ENCODE peak calls at places on chromosomes 5 and 9, in ten cellular contexts. Q, F, O, C, A, I, N, P, B and Z are unnamed samples.

GRCh38 chr5:6723901-6724300 is 10.7 kb downstream of the TENT4A start:
- DNase-seq in Q (no peak), F (no peak), O (no peak), C (no peak), A (no peak), I (no peak), N (no peak), P (no peak), B (no peak), Z (no peak)

GRCh38 chr5:17267099-17267498 is 49.7 kb downstream of the BASP1 start:
- DNase-seq in Q (no peak), F (no peak), O (no peak), C (peak; percentile 65), A (no peak), I (no peak), N (no peak), P (no peak), B (no peak), Z (no peak)

GRCh38 chr5:83368317-83368716 is 103.2 kb upstream of the VCAN start:
- DNase-seq in Q (no peak), F (no peak), O (peak; percentile 15), C (peak; percentile 88), A (peak; percentile 35), I (no peak), N (peak; percentile 11), P (peak; percentile 65), B (no peak), Z (no peak)

GRCh38 chr5:170945275-170945674 is 83.5 kb downstream of the RANBP17 start:
- DNase-seq in Q (no peak), F (no peak), O (no peak), C (no peak), A (no peak), I (no peak), N (no peak), P (peak; percentile 74), B (no peak), Z (no peak)

GRCh38 chr9:106864533-106865143 is 1.7 kb downstream of the ZNF462 start:
- DNase-seq in Q (no peak), F (no peak), O (peak; percentile 15), C (peak; percentile 43), A (peak; percentile 61), I (no peak), N (no peak), P (peak; percentile 74), B (no peak), Z (peak; percentile 29)

GRCh38 chr9:121662359-121662758 is 10.9 kb downstream of the DAB2IP start:
- DNase-seq in Q (no peak), F (no peak), O (no peak), C (no peak), A (no peak), I (no peak), N (no peak), P (no peak), B (no peak), Z (no peak)

GRCh38 chr5:56525117-56525516 is 290.2 kb upstream of the MAP3K1 start:
- DNase-seq in Q (no peak), F (no peak), O (no peak), C (peak; percentile 56), A (no peak), I (no peak), N (no peak), P (peak; percentile 88), B (no peak), Z (no peak)

GRCh38 chr5:174335682-174336364 is 290.3 kb downstream of the NSG2 start:
- DNase-seq in Q (no peak), F (no peak), O (no peak), C (no peak), A (no peak), I (no peak), N (no peak), P (no peak), B (no peak), Z (no peak)

GRCh38 chr9:130938652-130939404 is at the start of gene FIBCD1:
- DNase-seq in Q (no peak), F (peak; percentile 66), O (no peak), C (peak; percentile 34), A (peak; percentile 35), I (no peak), N (no peak), P (no peak), B (no peak), Z (peak; percentile 93)

GRCh38 chr9:71131145-71131544 is 9.7 kb upstream of the TRPM3 start:
- DNase-seq in Q (no peak), F (no peak), O (no peak), C (no peak), A (no peak), I (no peak), N (no peak), P (no peak), B (no peak), Z (no peak)

GRCh38 chr5:14108170-14108996 is 34.8 kb upstream of the TRIO start:
- DNase-seq in Q (peak; percentile 44), F (peak; percentile 72), O (peak; percentile 47), C (peak; percentile 91), A (peak; percentile 89), I (peak; percentile 65), N (peak; percentile 59), P (peak; percentile 73), B (peak; percentile 53), Z (peak; percentile 70)

GRCh38 chr9:84121991-84122523 is 141.5 kb downstream of the RMI1 start:
- DNase-seq in Q (no peak), F (no peak), O (no peak), C (peak; percentile 65), A (peak; percentile 77), I (no peak), N (no peak), P (no peak), B (no peak), Z (no peak)

GRCh38 chr5:174383196-174384178 is 338.0 kb downstream of the NSG2 start:
- DNase-seq in Q (no peak), F (no peak), O (no peak), C (peak; percentile 19), A (no peak), I (no peak), N (peak; percentile 33), P (peak; percentile 22), B (no peak), Z (no peak)

GRCh38 chr9:109335929-109336328 is 15.1 kb upstream of the EPB41L4B start:
- DNase-seq in Q (no peak), F (no peak), O (no peak), C (no peak), A (no peak), I (no peak), N (no peak), P (no peak), B (no peak), Z (no peak)

GRCh38 chr5:73199671-73200070 is 26.7 kb downstream of the TMEM174 start:
- DNase-seq in Q (no peak), F (no peak), O (no peak), C (no peak), A (no peak), I (no peak), N (no peak), P (no peak), B (no peak), Z (no peak)

GRCh38 chr5:74538206-74538661 is 102.3 kb downstream of the ENC1 start:
- DNase-seq in Q (peak; percentile 72), F (peak; percentile 24), O (peak; percentile 74), C (peak; percentile 89), A (peak; percentile 95), I (peak; percentile 81), N (no peak), P (peak; percentile 29), B (peak; percentile 61), Z (no peak)

GRCh38 chr5:124262443-124262842 is 484.0 kb downstream of the ZNF608 start:
- DNase-seq in Q (no peak), F (no peak), O (no peak), C (no peak), A (peak; percentile 36), I (no peak), N (no peak), P (no peak), B (no peak), Z (peak; percentile 8)

GRCh38 chr5:85576666-85577065 is 1041.1 kb upstream of the COX7C start:
- DNase-seq in Q (no peak), F (no peak), O (no peak), C (no peak), A (no peak), I (no peak), N (no peak), P (peak; percentile 8), B (no peak), Z (no peak)

DNA sequence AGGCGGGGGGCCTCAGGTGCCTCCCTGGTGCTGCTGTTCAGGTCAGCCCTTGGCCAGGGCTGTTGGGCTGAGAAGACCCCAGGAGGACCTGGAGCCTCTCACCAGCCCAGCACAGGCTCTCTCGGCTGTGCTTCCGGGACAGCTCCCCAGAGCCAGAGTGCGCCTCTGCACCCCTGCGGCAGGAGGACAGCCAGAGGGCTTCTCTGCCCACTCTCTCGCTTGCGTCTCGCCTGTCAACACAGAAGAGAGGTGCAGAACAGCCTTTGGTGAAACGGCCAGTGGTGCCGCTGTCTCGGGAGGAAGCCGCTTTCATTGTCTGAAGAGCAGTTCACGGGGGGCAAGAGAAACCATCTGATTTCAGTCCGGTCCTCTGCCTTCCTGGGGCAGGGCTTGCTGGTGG is 3.8 kb upstream of the NACC2 start:
- DNase-seq in Q (no peak), F (no peak), O (no peak), C (no peak), A (no peak), I (no peak), N (no peak), P (no peak), B (no peak), Z (no peak)
- H3K4me3 ChIP-seq in Q (peak overlapping the region; percentile 12), F (no peak overlapping the region), O (no peak overlapping the region), C (no peak overlapping the region), A (no peak overlapping the region), I (no peak overlapping the region), N (no peak overlapping the region), P (no peak overlapping the region), B (no peak overlapping the region), Z (no peak overlapping the region)

GRCh38 chr5:160466889-160467554 is 45.4 kb downstream of the PTTG1 start:
- DNase-seq in Q (no peak), F (no peak), O (no peak), C (no peak), A (peak; percentile 70), I (no peak), N (no peak), P (no peak), B (no peak), Z (no peak)
- H3K4me3 ChIP-seq in Q (peak overlapping the region; percentile 62), F (no peak overlapping the region), O (no peak overlapping the region), C (no peak overlapping the region), A (peak overlapping the region; percentile 51), I (peak overlapping the region; percentile 44), N (no peak overlapping the region), P (no peak overlapping the region), B (no peak overlapping the region), Z (no peak overlapping the region)

DNA sequence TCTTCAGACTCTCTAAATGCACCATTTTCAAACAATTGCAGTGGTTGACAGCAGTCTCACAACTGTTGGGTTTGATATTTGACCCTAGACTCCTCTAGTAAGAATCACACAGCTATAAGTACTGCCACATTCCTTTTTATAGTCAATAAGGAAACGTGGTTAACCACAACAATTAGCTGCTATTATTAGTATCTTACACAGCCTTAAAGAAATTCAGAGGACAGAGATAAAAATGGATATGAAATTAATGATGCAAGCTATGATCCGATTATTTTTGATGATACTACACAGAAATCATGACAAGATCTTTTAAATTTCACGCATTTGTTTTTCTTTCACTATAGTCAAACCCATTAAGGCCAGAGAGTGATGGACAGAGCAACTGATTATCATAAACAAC is 288.6 kb upstream of the C9orf72 start:
- DNase-seq in Q (no peak), F (no peak), O (no peak), C (no peak), A (no peak), I (no peak), N (no peak), P (peak; percentile 54), B (no peak), Z (no peak)
- H3K4me3 ChIP-seq in Q (no peak overlapping the region), F (no peak overlapping the region), O (no peak overlapping the region), C (no peak overlapping the region), A (no peak overlapping the region), I (no peak overlapping the region), N (no peak overlapping the region), P (no peak overlapping the region), B (no peak overlapping the region), Z (no peak overlapping the region)

GRCh38 chr9:124869466-124869985 is 7.6 kb downstream of the ARPC5L start:
- DNase-seq in Q (no peak), F (peak; percentile 49), O (no peak), C (no peak), A (no peak), I (no peak), N (no peak), P (no peak), B (no peak), Z (peak; percentile 79)
- H3K4me3 ChIP-seq in Q (peak overlapping the region; percentile 98), F (peak overlapping the region; percentile 87), O (peak overlapping the region; percentile 74), C (peak overlapping the region; percentile 69), A (peak overlapping the region; percentile 75), I (peak overlapping the region; percentile 90), N (peak overlapping the region; percentile 85), P (peak overlapping the region; percentile 97), B (peak overlapping the region; percentile 92), Z (peak overlapping the region; percentile 96)